ENCODE peak calls at places on chromosomes 5 and 9, in seven cellular contexts. Y is HFF-Myc, J is NCI-H1092 treated with DMSO at 0.1 percent for 48 hours, I is heart left ventricle, G is left ventricle myocardium inferior, O is pons, P is HFFc6. M is an unnamed sample.

GRCh38 chr9:35835216-35835604 is 6.2 kb downstream of the TMEM8B start:
- DNase-seq in J (no peak), I (no peak), O (no peak), G (no peak), Y (no peak), P (no peak), M (no peak)

GRCh38 chr5:136054133-136054996 is 25.6 kb downstream of the TGFBI start:
- DNase-seq in J (no peak), Y (peak; percentile 77), I (no peak), O (no peak), P (no peak), G (no peak), M (no peak)

GRCh38 chr5:138953370-138954256 is 78.5 kb upstream of the LRRTM2 start:
- DNase-seq in G (peak; percentile 92), O (peak; percentile 93), I (peak; percentile 97), P (no peak), J (peak; percentile 83), Y (no peak), M (peak; percentile 81)

GRCh38 chr5:89213584-89213983 is 330.6 kb upstream of the MEF2C start:
- DNase-seq in I (peak; percentile 68), J (no peak), P (no peak), G (peak; percentile 22), Y (peak; percentile 47), O (peak; percentile 11), M (peak; percentile 67)

GRCh38 chr9:135944444-135945252 is 16.5 kb downstream of the UBAC1 start:
- DNase-seq in G (no peak), Y (no peak), P (no peak), I (no peak), O (no peak), J (no peak), M (no peak)

GRCh38 chr9:89402695-89403427 is 84.6 kb downstream of the SECISBP2 start:
- DNase-seq in Y (no peak), O (no peak), P (no peak), I (no peak), J (no peak), G (no peak), M (no peak)

GRCh38 chr9:107720511-107720910 is 230.9 kb upstream of the KLF4 start:
- DNase-seq in O (no peak), I (no peak), Y (no peak), G (no peak), P (no peak), J (no peak), M (no peak)

GRCh38 chr5:180441577-180441976 is 52.6 kb upstream of the CNOT6 start:
- DNase-seq in Y (no peak), I (no peak), O (no peak), G (no peak), J (no peak), P (no peak), M (no peak)

GRCh38 chr5:137666109-137666850 is 69.6 kb downstream of the KLHL3 start:
- DNase-seq in G (no peak), Y (no peak), P (peak; percentile 17), I (peak; percentile 26), O (no peak), J (no peak), M (no peak)

GRCh38 chr9:124708070-124708469 is 63.0 kb downstream of the NR6A1 start:
- DNase-seq in O (no peak), J (no peak), G (no peak), I (no peak), Y (no peak), P (no peak), M (no peak)

GRCh38 chr5:84383296-84383815 is 1.3 kb downstream of the EDIL3 start:
- DNase-seq in G (no peak), O (no peak), J (no peak), Y (no peak), P (no peak), I (no peak), M (no peak)

GRCh38 chr5:127987354-127988148 is 96.0 kb upstream of the SLC12A2 start:
- DNase-seq in P (no peak), Y (peak; percentile 50), G (no peak), I (no peak), J (no peak), O (no peak), M (no peak)

GRCh38 chr9:103082494-103082893 is 87.4 kb downstream of the CYLC2 start:
- DNase-seq in O (no peak), Y (no peak), G (no peak), P (no peak), I (no peak), J (no peak), M (no peak)

GRCh38 chr9:6917162-6917561 is 159.4 kb downstream of the KDM4C start:
- DNase-seq in Y (no peak), O (no peak), G (no peak), P (no peak), I (no peak), J (no peak), M (no peak)

GRCh38 chr9:124342946-124343485 is 72.2 kb downstream of the PSMB7 start:
- DNase-seq in Y (peak; percentile 75), I (peak; percentile 57), O (peak; percentile 61), J (peak; percentile 83), P (peak; percentile 89), G (peak; percentile 26), M (peak; percentile 78)

GRCh38 chr5:36982146-36982545 is 105.6 kb downstream of the NIPBL start:
- DNase-seq in G (no peak), P (peak; percentile 54), I (no peak), J (no peak), Y (no peak), O (no peak), M (no peak)

GRCh38 chr5:146079695-146080361 is 25.5 kb downstream of the PLAC8L1 start:
- DNase-seq in I (no peak), Y (no peak), P (no peak), G (no peak), O (no peak), J (no peak), M (no peak)

GRCh38 chr5:96245401-96246091 is 187.5 kb downstream of the PCSK1 start:
- DNase-seq in J (no peak), Y (no peak), O (no peak), P (no peak), I (no peak), G (no peak), M (no peak)

GRCh38 chr5:1221721-1222120 is 3.5 kb upstream of the SLC6A18 start:
- DNase-seq in O (no peak), J (no peak), Y (no peak), I (no peak), G (no peak), P (no peak), M (no peak)

GRCh38 chr9:8874482-8874881 is 1074.9 kb upstream of the DMAC1 start:
- DNase-seq in Y (no peak), G (no peak), O (no peak), J (no peak), I (no peak), P (no peak), M (no peak)

GRCh38 chr5:33072296-33072695 is 361.2 kb downstream of the NPR3 start:
- DNase-seq in G (no peak), P (no peak), Y (no peak), I (no peak), O (no peak), J (no peak), M (no peak)

GRCh38 chr5:58411372-58411771 is 48.5 kb downstream of the PLK2 start:
- DNase-seq in P (no peak), O (no peak), J (no peak), Y (no peak), G (no peak), I (no peak), M (no peak)

GRCh38 chr5:4662845-4663244 is 477.3 kb upstream of the ADAMTS16 start:
- DNase-seq in Y (no peak), O (no peak), P (no peak), G (no peak), I (no peak), J (no peak), M (no peak)

GRCh38 chr9:82560036-82560435 is 502.9 kb downstream of the RASEF start:
- DNase-seq in O (no peak), J (no peak), Y (no peak), I (no peak), P (no peak), G (no peak), M (no peak)

GRCh38 chr9:20981486-20981885 is 50.0 kb downstream of the HACD4 start:
- DNase-seq in I (no peak), O (no peak), P (peak; percentile 80), G (no peak), J (no peak), Y (peak; percentile 53), M (no peak)

GRCh38 chr9:120902286-120902685 is 24.3 kb downstream of the TRAF1 start:
- DNase-seq in Y (no peak), I (no peak), G (no peak), J (peak; percentile 10), P (no peak), O (no peak), M (no peak)

GRCh38 chr5:89930591-89931383 is 478.8 kb downstream of the CETN3 start:
- DNase-seq in O (no peak), Y (peak; percentile 72), J (no peak), G (no peak), P (peak; percentile 34), I (no peak), M (no peak)

GRCh38 chr5:79956173-79956670 is 34.8 kb downstream of the MTX3 start:
- DNase-seq in P (peak; percentile 59), O (no peak), J (no peak), Y (peak; percentile 46), I (no peak), G (no peak), M (no peak)